ENCODE peak calls at places on chromosomes 12 and 14, in six cellular contexts. One of them, this sample, is unnamed.

GRCh38 chr12:98440165-98440581 is 75.2 kb upstream of the TMPO start:
- DNase-seq in GM12865: no peak
- DNase-seq in NT2/D1: no peak
- DNase-seq in cardiac fibroblast: peak
- DNase-seq in T-helper 2 cell: no peak
- DNase-seq in iris pigment epithelial cell: peak
- DNase-seq in this sample: no peak

GRCh38 chr14:92945959-92946846 is 23.3 kb downstream of the CHGA start:
- DNase-seq in cardiac fibroblast: peak
- DNase-seq in iris pigment epithelial cell: peak
- DNase-seq in GM12865: no peak
- DNase-seq in NT2/D1: no peak
- DNase-seq in T-helper 2 cell: no peak
- DNase-seq in this sample: no peak

GRCh38 chr12:62846506-62846905 is 88.4 kb downstream of the PPM1H start:
- DNase-seq in T-helper 2 cell: no peak
- DNase-seq in iris pigment epithelial cell: peak
- DNase-seq in NT2/D1: no peak
- DNase-seq in cardiac fibroblast: no peak
- DNase-seq in GM12865: no peak
- DNase-seq in this sample: no peak

GRCh38 chr12:9022592-9022991 is 33.2 kb downstream of the KLRG1 start:
- DNase-seq in T-helper 2 cell: no peak
- DNase-seq in GM12865: no peak
- DNase-seq in NT2/D1: no peak
- DNase-seq in cardiac fibroblast: no peak
- DNase-seq in iris pigment epithelial cell: no peak
- DNase-seq in this sample: no peak

GRCh38 chr12:64145226-64145625 is 76.9 kb downstream of the KICS2 start:
- DNase-seq in cardiac fibroblast: no peak
- DNase-seq in GM12865: no peak
- DNase-seq in iris pigment epithelial cell: no peak
- DNase-seq in T-helper 2 cell: no peak
- DNase-seq in NT2/D1: no peak
- DNase-seq in this sample: no peak

GRCh38 chr14:67725171-67725570 is 23.5 kb downstream of the RDH12 start:
- DNase-seq in GM12865: no peak
- DNase-seq in NT2/D1: no peak
- DNase-seq in iris pigment epithelial cell: no peak
- DNase-seq in cardiac fibroblast: no peak
- DNase-seq in T-helper 2 cell: no peak
- DNase-seq in this sample: no peak

GRCh38 chr12:114361545-114361944 is 44.4 kb downstream of the TBX5 start:
- DNase-seq in GM12865: no peak
- DNase-seq in iris pigment epithelial cell: no peak
- DNase-seq in T-helper 2 cell: no peak
- DNase-seq in cardiac fibroblast: no peak
- DNase-seq in NT2/D1: no peak
- DNase-seq in this sample: no peak

GRCh38 chr12:25322351-25322750 is 71.6 kb upstream of the KRAS start:
- DNase-seq in GM12865: no peak
- DNase-seq in iris pigment epithelial cell: no peak
- DNase-seq in T-helper 2 cell: no peak
- DNase-seq in cardiac fibroblast: no peak
- DNase-seq in NT2/D1: no peak
- DNase-seq in this sample: peak

GRCh38 chr14:74875941-74876913 is at the start of gene PROX2:
- DNase-seq in iris pigment epithelial cell: no peak
- DNase-seq in T-helper 2 cell: peak
- DNase-seq in NT2/D1: no peak
- DNase-seq in cardiac fibroblast: no peak
- DNase-seq in GM12865: no peak
- DNase-seq in this sample: peak

GRCh38 chr12:60148109-60148508 is 552.3 kb downstream of the SLC16A7 start:
- DNase-seq in NT2/D1: no peak
- DNase-seq in T-helper 2 cell: no peak
- DNase-seq in iris pigment epithelial cell: peak
- DNase-seq in GM12865: no peak
- DNase-seq in cardiac fibroblast: peak
- DNase-seq in this sample: no peak

This sample was measured in immature natural killer cell.